ENCODE peak calls at places on chromosomes 6 and 20, in eight cellular contexts. One of them, this sample, is unnamed.
A peak's percentile ranks its signal among the peaks of the same experiment; 100 is the strongest.

GRCh38 chr6:26029857-26030653 is 57.2 kb upstream of the HFE start:
- DNase-seq in CD8-positive, alpha-beta T cell: no peak
- DNase-seq in fibroblast of pulmonary artery: no peak
- DNase-seq in fibroblast of the aortic adventitia: no peak
- DNase-seq in lower leg skin: no peak
- DNase-seq in tibial nerve: no peak
- DNase-seq in Caco-2: no peak
- DNase-seq in H1: no peak
- DNase-seq in this sample: no peak

GRCh38 chr20:3857405-3857804 is 10.8 kb downstream of the MAVS start:
- DNase-seq in CD8-positive, alpha-beta T cell: no peak
- DNase-seq in fibroblast of pulmonary artery: no peak
- DNase-seq in fibroblast of the aortic adventitia: no peak
- DNase-seq in lower leg skin: no peak
- DNase-seq in tibial nerve: no peak
- DNase-seq in Caco-2: no peak
- DNase-seq in H1: no peak
- DNase-seq in this sample: no peak

GRCh38 chr6:121951918-121952379 is 447.5 kb upstream of the HSF2 start:
- DNase-seq in CD8-positive, alpha-beta T cell: no peak
- DNase-seq in fibroblast of pulmonary artery: peak; percentile 58
- DNase-seq in fibroblast of the aortic adventitia: peak; percentile 72
- DNase-seq in lower leg skin: no peak
- DNase-seq in tibial nerve: no peak
- DNase-seq in Caco-2: no peak
- DNase-seq in H1: no peak
- DNase-seq in this sample: no peak

GRCh38 chr20:63223121-63223825 is 7.3 kb upstream of the YTHDF1 start:
- DNase-seq in CD8-positive, alpha-beta T cell: peak; percentile 67
- DNase-seq in fibroblast of pulmonary artery: peak; percentile 46
- DNase-seq in fibroblast of the aortic adventitia: peak; percentile 42
- DNase-seq in lower leg skin: no peak
- DNase-seq in tibial nerve: no peak
- DNase-seq in Caco-2: peak; percentile 85
- DNase-seq in H1: peak; percentile 86
- DNase-seq in this sample: peak; percentile 54

GRCh38 chr6:127784468-127784867 is 116.4 kb downstream of the THEMIS start:
- DNase-seq in CD8-positive, alpha-beta T cell: no peak
- DNase-seq in fibroblast of pulmonary artery: no peak
- DNase-seq in fibroblast of the aortic adventitia: no peak
- DNase-seq in lower leg skin: no peak
- DNase-seq in tibial nerve: no peak
- DNase-seq in Caco-2: no peak
- DNase-seq in H1: no peak
- DNase-seq in this sample: no peak

GRCh38 chr20:5835234-5835845 is 85.1 kb downstream of the SHLD1 start:
- DNase-seq in CD8-positive, alpha-beta T cell: no peak
- DNase-seq in fibroblast of pulmonary artery: peak; percentile 64
- DNase-seq in fibroblast of the aortic adventitia: peak; percentile 48
- DNase-seq in lower leg skin: no peak
- DNase-seq in tibial nerve: no peak
- DNase-seq in Caco-2: no peak
- DNase-seq in H1: no peak
- DNase-seq in this sample: no peak

GRCh38 chr6:107972413-107973096 is 14.5 kb upstream of the SEC63 start:
- DNase-seq in CD8-positive, alpha-beta T cell: no peak
- DNase-seq in fibroblast of pulmonary artery: peak; percentile 10
- DNase-seq in fibroblast of the aortic adventitia: no peak
- DNase-seq in lower leg skin: no peak
- DNase-seq in tibial nerve: no peak
- DNase-seq in Caco-2: no peak
- DNase-seq in H1: no peak
- DNase-seq in this sample: no peak

GRCh38 chr6:44271914-44272313 is 1.7 kb downstream of the TMEM151B start:
- DNase-seq in CD8-positive, alpha-beta T cell: no peak
- DNase-seq in fibroblast of pulmonary artery: no peak
- DNase-seq in fibroblast of the aortic adventitia: no peak
- DNase-seq in lower leg skin: no peak
- DNase-seq in tibial nerve: no peak
- DNase-seq in Caco-2: no peak
- DNase-seq in H1: no peak
- DNase-seq in this sample: no peak

GRCh38 chr6:169144356-169144755 is 109.3 kb downstream of the THBS2 start:
- DNase-seq in CD8-positive, alpha-beta T cell: no peak
- DNase-seq in fibroblast of pulmonary artery: no peak
- DNase-seq in fibroblast of the aortic adventitia: no peak
- DNase-seq in lower leg skin: no peak
- DNase-seq in tibial nerve: no peak
- DNase-seq in Caco-2: no peak
- DNase-seq in H1: no peak
- DNase-seq in this sample: no peak

GRCh38 chr6:133804263-133804662 is 84.7 kb upstream of the TCF21 start:
- DNase-seq in CD8-positive, alpha-beta T cell: no peak
- DNase-seq in fibroblast of pulmonary artery: peak; percentile 86
- DNase-seq in fibroblast of the aortic adventitia: peak; percentile 92
- DNase-seq in lower leg skin: no peak
- DNase-seq in tibial nerve: no peak
- DNase-seq in Caco-2: no peak
- DNase-seq in H1: no peak
- DNase-seq in this sample: no peak

GRCh38 chr6:11222385-11223277 is 9.8 kb downstream of the NEDD9 start:
- DNase-seq in CD8-positive, alpha-beta T cell: no peak
- DNase-seq in fibroblast of pulmonary artery: peak; percentile 10
- DNase-seq in fibroblast of the aortic adventitia: no peak
- DNase-seq in lower leg skin: no peak
- DNase-seq in tibial nerve: no peak
- DNase-seq in Caco-2: no peak
- DNase-seq in H1: no peak
- DNase-seq in this sample: no peak

GRCh38 chr6:43901330-43902230 is 131.6 kb downstream of the VEGFA start:
- DNase-seq in CD8-positive, alpha-beta T cell: no peak
- DNase-seq in fibroblast of pulmonary artery: no peak
- DNase-seq in fibroblast of the aortic adventitia: no peak
- DNase-seq in lower leg skin: no peak
- DNase-seq in tibial nerve: no peak
- DNase-seq in Caco-2: no peak
- DNase-seq in H1: no peak
- DNase-seq in this sample: no peak

GRCh38 chr6:30885999-30886896 is 1.9 kb downstream of the DDR1 start:
- DNase-seq in CD8-positive, alpha-beta T cell: peak; percentile 59
- DNase-seq in fibroblast of pulmonary artery: peak; percentile 70
- DNase-seq in fibroblast of the aortic adventitia: peak; percentile 39
- DNase-seq in lower leg skin: peak; percentile 95
- DNase-seq in tibial nerve: no peak
- DNase-seq in Caco-2: peak; percentile 50
- DNase-seq in H1: peak; percentile 91
- DNase-seq in this sample: peak; percentile 95

GRCh38 chr6:32937230-32937633 is 3.6 kb downstream of the HLA-DMB start:
- DNase-seq in CD8-positive, alpha-beta T cell: no peak
- DNase-seq in fibroblast of pulmonary artery: no peak
- DNase-seq in fibroblast of the aortic adventitia: no peak
- DNase-seq in lower leg skin: no peak
- DNase-seq in tibial nerve: no peak
- DNase-seq in Caco-2: no peak
- DNase-seq in H1: no peak
- DNase-seq in this sample: no peak

GRCh38 chr20:24135786-24136185 is 147.2 kb upstream of the GGTLC1 start:
- DNase-seq in CD8-positive, alpha-beta T cell: no peak
- DNase-seq in fibroblast of pulmonary artery: no peak
- DNase-seq in fibroblast of the aortic adventitia: no peak
- DNase-seq in lower leg skin: no peak
- DNase-seq in tibial nerve: no peak
- DNase-seq in Caco-2: no peak
- DNase-seq in H1: no peak
- DNase-seq in this sample: no peak

GRCh38 chr6:55469829-55470438 is 109.1 kb downstream of the HMGCLL1 start:
- DNase-seq in CD8-positive, alpha-beta T cell: no peak
- DNase-seq in fibroblast of pulmonary artery: peak; percentile 13
- DNase-seq in fibroblast of the aortic adventitia: no peak
- DNase-seq in lower leg skin: no peak
- DNase-seq in tibial nerve: no peak
- DNase-seq in Caco-2: no peak
- DNase-seq in H1: no peak
- DNase-seq in this sample: no peak

GRCh38 chr20:57153238-57153905 is 113.1 kb downstream of the BMP7 start:
- DNase-seq in CD8-positive, alpha-beta T cell: no peak
- DNase-seq in fibroblast of pulmonary artery: no peak
- DNase-seq in fibroblast of the aortic adventitia: no peak
- DNase-seq in lower leg skin: no peak
- DNase-seq in tibial nerve: no peak
- DNase-seq in Caco-2: no peak
- DNase-seq in H1: no peak
- DNase-seq in this sample: no peak

GRCh38 chr6:8888468-8888867 is 453.1 kb upstream of the SLC35B3 start:
- DNase-seq in CD8-positive, alpha-beta T cell: no peak
- DNase-seq in fibroblast of pulmonary artery: no peak
- DNase-seq in fibroblast of the aortic adventitia: no peak
- DNase-seq in lower leg skin: no peak
- DNase-seq in tibial nerve: no peak
- DNase-seq in Caco-2: peak; percentile 5
- DNase-seq in H1: no peak
- DNase-seq in this sample: no peak

DNA sequence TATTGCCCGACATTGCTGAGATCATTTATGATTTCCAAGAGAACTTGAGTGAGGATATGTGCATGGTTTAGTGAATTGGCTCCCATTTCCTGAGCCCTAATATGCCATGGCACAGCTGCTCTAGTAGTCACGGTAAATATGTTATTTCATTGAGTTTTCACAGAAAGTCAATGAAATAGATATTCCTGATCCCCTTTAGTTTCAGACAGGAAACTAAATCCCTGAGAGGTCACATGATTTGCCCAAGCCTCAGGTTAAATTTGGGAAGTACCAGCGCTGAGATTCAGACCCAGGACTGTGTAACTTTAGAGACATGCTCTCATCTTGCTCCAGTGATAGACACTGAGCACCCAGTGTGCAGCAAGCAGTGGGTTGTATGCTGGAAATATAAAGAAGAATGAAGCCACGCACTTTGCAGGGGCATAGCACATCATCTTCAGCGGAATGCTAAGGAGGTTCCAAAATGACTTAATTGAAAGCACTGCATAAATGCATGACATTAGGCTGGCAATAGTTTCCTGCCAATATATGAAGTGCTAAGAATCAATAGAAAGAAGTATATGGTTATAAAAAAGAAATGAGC is 70.6 kb downstream of the FARS2 start:
- DNase-seq in CD8-positive, alpha-beta T cell: no peak
- DNase-seq in fibroblast of pulmonary artery: no peak
- DNase-seq in fibroblast of the aortic adventitia: no peak
- DNase-seq in lower leg skin: no peak
- DNase-seq in tibial nerve: no peak
- DNase-seq in Caco-2: no peak
- DNase-seq in H1: no peak
- DNase-seq in this sample: no peak
- H3K4me3 ChIP-seq in CD8-positive, alpha-beta T cell: no peak overlapping the region
- H3K4me3 ChIP-seq in fibroblast of pulmonary artery: no peak overlapping the region
- H3K4me3 ChIP-seq in fibroblast of the aortic adventitia: no peak overlapping the region
- H3K4me3 ChIP-seq in lower leg skin: no peak overlapping the region
- H3K4me3 ChIP-seq in tibial nerve: no peak overlapping the region
- H3K4me3 ChIP-seq in Caco-2: no peak overlapping the region
- H3K4me3 ChIP-seq in H1: no peak overlapping the region
- H3K4me3 ChIP-seq in this sample: no peak overlapping the region

GRCh38 chr6:24522090-24522820 is 27.5 kb downstream of the ALDH5A1 start:
- DNase-seq in CD8-positive, alpha-beta T cell: no peak
- DNase-seq in fibroblast of pulmonary artery: peak; percentile 10
- DNase-seq in fibroblast of the aortic adventitia: peak; percentile 10
- DNase-seq in lower leg skin: no peak
- DNase-seq in tibial nerve: no peak
- DNase-seq in Caco-2: no peak
- DNase-seq in H1: no peak
- DNase-seq in this sample: no peak

GRCh38 chr6:24524801-24525200 is 30.0 kb downstream of the ALDH5A1 start:
- DNase-seq in CD8-positive, alpha-beta T cell: no peak
- DNase-seq in fibroblast of pulmonary artery: peak; percentile 64
- DNase-seq in fibroblast of the aortic adventitia: peak; percentile 51
- DNase-seq in lower leg skin: no peak
- DNase-seq in tibial nerve: no peak
- DNase-seq in Caco-2: peak; percentile 38
- DNase-seq in H1: no peak
- DNase-seq in this sample: peak; percentile 33

GRCh38 chr6:24520929-24521546 is 26.3 kb downstream of the ALDH5A1 start:
- DNase-seq in CD8-positive, alpha-beta T cell: no peak
- DNase-seq in fibroblast of pulmonary artery: peak; percentile 35
- DNase-seq in fibroblast of the aortic adventitia: peak; percentile 10
- DNase-seq in lower leg skin: no peak
- DNase-seq in tibial nerve: no peak
- DNase-seq in Caco-2: peak; percentile 79
- DNase-seq in H1: peak; percentile 70
- DNase-seq in this sample: no peak

GRCh38 chr6:24524329-24524728 is 29.6 kb downstream of the ALDH5A1 start:
- DNase-seq in CD8-positive, alpha-beta T cell: no peak
- DNase-seq in fibroblast of pulmonary artery: no peak
- DNase-seq in fibroblast of the aortic adventitia: no peak
- DNase-seq in lower leg skin: no peak
- DNase-seq in tibial nerve: no peak
- DNase-seq in Caco-2: no peak
- DNase-seq in H1: no peak
- DNase-seq in this sample: no peak

DNA sequence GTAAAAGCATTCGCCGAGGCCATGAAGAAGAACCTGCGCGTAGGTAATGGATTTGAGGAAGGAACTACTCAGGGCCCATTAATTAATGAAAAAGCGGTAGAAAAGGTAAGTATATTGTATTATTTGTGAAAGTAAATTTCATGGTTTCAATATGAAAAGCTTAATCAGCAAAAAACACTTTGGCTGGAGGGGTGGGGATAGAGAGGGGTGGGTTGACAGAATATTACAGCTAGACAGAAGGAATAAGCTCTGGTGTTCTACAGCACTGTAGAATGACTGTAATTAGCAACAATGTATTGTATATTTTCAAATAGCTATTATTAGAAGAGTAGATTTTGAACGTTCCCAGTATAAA is 28.0 kb downstream of the ALDH5A1 start:
- DNase-seq in CD8-positive, alpha-beta T cell: no peak
- DNase-seq in fibroblast of pulmonary artery: no peak
- DNase-seq in fibroblast of the aortic adventitia: no peak
- DNase-seq in lower leg skin: no peak
- DNase-seq in tibial nerve: no peak
- DNase-seq in Caco-2: no peak
- DNase-seq in H1: no peak
- DNase-seq in this sample: no peak
- H3K4me3 ChIP-seq in CD8-positive, alpha-beta T cell: no peak overlapping the region
- H3K4me3 ChIP-seq in fibroblast of pulmonary artery: no peak overlapping the region
- H3K4me3 ChIP-seq in fibroblast of the aortic adventitia: no peak overlapping the region
- H3K4me3 ChIP-seq in lower leg skin: no peak overlapping the region
- H3K4me3 ChIP-seq in tibial nerve: no peak overlapping the region
- H3K4me3 ChIP-seq in Caco-2: no peak overlapping the region
- H3K4me3 ChIP-seq in H1: no peak overlapping the region
- H3K4me3 ChIP-seq in this sample: no peak overlapping the region

GRCh38 chr6:42569102-42570028 is 5.5 kb downstream of the UBR2 start:
- DNase-seq in CD8-positive, alpha-beta T cell: no peak
- DNase-seq in fibroblast of pulmonary artery: peak; percentile 96
- DNase-seq in fibroblast of the aortic adventitia: peak; percentile 95
- DNase-seq in lower leg skin: no peak
- DNase-seq in tibial nerve: no peak
- DNase-seq in Caco-2: no peak
- DNase-seq in H1: no peak
- DNase-seq in this sample: no peak
- H3K4me3 ChIP-seq in CD8-positive, alpha-beta T cell: no peak overlapping the region
- H3K4me3 ChIP-seq in fibroblast of pulmonary artery: no peak overlapping the region
- H3K4me3 ChIP-seq in fibroblast of the aortic adventitia: no peak overlapping the region
- H3K4me3 ChIP-seq in lower leg skin: no peak overlapping the region
- H3K4me3 ChIP-seq in tibial nerve: no peak overlapping the region
- H3K4me3 ChIP-seq in Caco-2: no peak overlapping the region
- H3K4me3 ChIP-seq in H1: no peak overlapping the region
- H3K4me3 ChIP-seq in this sample: no peak overlapping the region

GRCh38 chr6:4518506-4518905 is 257.7 kb upstream of the CDYL start:
- DNase-seq in CD8-positive, alpha-beta T cell: no peak
- DNase-seq in fibroblast of pulmonary artery: peak; percentile 46
- DNase-seq in fibroblast of the aortic adventitia: peak; percentile 12
- DNase-seq in lower leg skin: no peak
- DNase-seq in tibial nerve: no peak
- DNase-seq in Caco-2: peak; percentile 8
- DNase-seq in H1: no peak
- DNase-seq in this sample: no peak
- H3K4me3 ChIP-seq in CD8-positive, alpha-beta T cell: no peak overlapping the region
- H3K4me3 ChIP-seq in fibroblast of pulmonary artery: no peak overlapping the region
- H3K4me3 ChIP-seq in fibroblast of the aortic adventitia: no peak overlapping the region
- H3K4me3 ChIP-seq in lower leg skin: no peak overlapping the region
- H3K4me3 ChIP-seq in tibial nerve: no peak overlapping the region
- H3K4me3 ChIP-seq in Caco-2: no peak overlapping the region
- H3K4me3 ChIP-seq in H1: no peak overlapping the region
- H3K4me3 ChIP-seq in this sample: no peak overlapping the region